ENCODE peak calls at places on chromosomes 12 and 14, in five cellular contexts. One of them, this sample, is unnamed.
A peak's percentile ranks its signal among the peaks of the same experiment; 100 is the strongest.

GRCh38 chr14:67417633-67418032 is 5.7 kb upstream of the PLEK2 start:
- DNase-seq in vagina: no peak
- DNase-seq in GM12865: no peak
- DNase-seq in PC-3: no peak
- DNase-seq in brain microvascular endothelial cell: no peak
- DNase-seq in this sample: no peak

GRCh38 chr14:85528882-85529585 is 910 bp upstream of the FLRT2 start:
- DNase-seq in vagina: no peak
- DNase-seq in PC-3: peak; percentile 29
- DNase-seq in brain microvascular endothelial cell: peak; percentile 73
- DNase-seq in GM12865: no peak
- DNase-seq in this sample: no peak

GRCh38 chr12:55847033-55847432 is 4.3 kb upstream of the MMP19 start:
- DNase-seq in GM12865: no peak
- DNase-seq in vagina: no peak
- DNase-seq in PC-3: no peak
- DNase-seq in brain microvascular endothelial cell: peak; percentile 74
- DNase-seq in this sample: no peak

GRCh38 chr12:42332301-42332894 is 6.4 kb downstream of the PPHLN1 start:
- DNase-seq in vagina: no peak
- DNase-seq in GM12865: peak; percentile 64
- DNase-seq in PC-3: peak; percentile 67
- DNase-seq in brain microvascular endothelial cell: peak; percentile 42
- DNase-seq in this sample: peak; percentile 18

GRCh38 chr12:102824218-102824835 is 92.7 kb downstream of the PAH start:
- DNase-seq in GM12865: peak; percentile 9
- DNase-seq in vagina: no peak
- DNase-seq in PC-3: peak; percentile 3
- DNase-seq in brain microvascular endothelial cell: peak; percentile 14
- DNase-seq in this sample: no peak

GRCh38 chr14:31411218-31411727 is 9.1 kb downstream of the HEATR5A start:
- DNase-seq in brain microvascular endothelial cell: no peak
- DNase-seq in vagina: no peak
- DNase-seq in GM12865: no peak
- DNase-seq in PC-3: no peak
- DNase-seq in this sample: no peak

GRCh38 chr12:71782007-71782406 is 27.3 kb downstream of the RAB21 start:
- DNase-seq in vagina: no peak
- DNase-seq in GM12865: peak; percentile 15
- DNase-seq in brain microvascular endothelial cell: no peak
- DNase-seq in PC-3: no peak
- DNase-seq in this sample: no peak

GRCh38 chr12:30989754-30990153 is 63.2 kb downstream of the TSPAN11 start:
- DNase-seq in GM12865: peak; percentile 69
- DNase-seq in brain microvascular endothelial cell: no peak
- DNase-seq in vagina: no peak
- DNase-seq in PC-3: peak; percentile 54
- DNase-seq in this sample: no peak

GRCh38 chr12:129304532-129304931 is 451.3 kb downstream of the GLT1D1 start:
- DNase-seq in brain microvascular endothelial cell: no peak
- DNase-seq in PC-3: no peak
- DNase-seq in vagina: no peak
- DNase-seq in GM12865: no peak
- DNase-seq in this sample: no peak

GRCh38 chr12:46264057-46264456 is 4.8 kb downstream of the SLC38A1 start:
- DNase-seq in GM12865: peak; percentile 16
- DNase-seq in PC-3: no peak
- DNase-seq in brain microvascular endothelial cell: no peak
- DNase-seq in vagina: no peak
- DNase-seq in this sample: no peak

GRCh38 chr12:19826988-19827550 is 387.8 kb downstream of the AEBP2 start:
- DNase-seq in vagina: no peak
- DNase-seq in PC-3: peak; percentile 24
- DNase-seq in GM12865: no peak
- DNase-seq in brain microvascular endothelial cell: peak; percentile 19
- DNase-seq in this sample: no peak

GRCh38 chr14:68820536-68820935 is 27.7 kb upstream of the ZFP36L1 start:
- DNase-seq in vagina: no peak
- DNase-seq in GM12865: peak; percentile 60
- DNase-seq in PC-3: no peak
- DNase-seq in brain microvascular endothelial cell: no peak
- DNase-seq in this sample: no peak

GRCh38 chr14:32202468-32202865 is 602 bp downstream of the RNU6-8 start:
- DNase-seq in GM12865: peak; percentile 15
- DNase-seq in vagina: no peak
- DNase-seq in brain microvascular endothelial cell: peak; percentile 14
- DNase-seq in PC-3: peak; percentile 30
- DNase-seq in this sample: peak; percentile 57

GRCh38 chr12:52058631-52059324 is 7.5 kb downstream of the NR4A1 start:
- DNase-seq in brain microvascular endothelial cell: no peak
- DNase-seq in vagina: no peak
- DNase-seq in GM12865: no peak
- DNase-seq in PC-3: no peak
- DNase-seq in this sample: no peak

GRCh38 chr12:29148958-29149690 is at the start of gene FAR2:
- DNase-seq in brain microvascular endothelial cell: peak; percentile 34
- DNase-seq in GM12865: peak; percentile 52
- DNase-seq in vagina: no peak
- DNase-seq in PC-3: peak; percentile 69
- DNase-seq in this sample: peak; percentile 30